ENCODE peak calls at places on chromosomes 11 and 22, in seven cellular contexts. One of them, this sample, is unnamed.

GRCh38 chr11:13098067-13098466 is 89.0 kb downstream of the RASSF10 start:
- DNase-seq in H1: no peak
- DNase-seq in K562: no peak
- DNase-seq in GM12878: no peak
- DNase-seq in SK-N-SH: no peak
- DNase-seq in HCT116: no peak
- DNase-seq in HepG2: peak
- DNase-seq in this sample: no peak

GRCh38 chr11:61861634-61862033 is 29.7 kb downstream of the FADS3 start:
- DNase-seq in H1: no peak
- DNase-seq in K562: no peak
- DNase-seq in GM12878: no peak
- DNase-seq in SK-N-SH: no peak
- DNase-seq in HCT116: no peak
- DNase-seq in HepG2: no peak
- DNase-seq in this sample: no peak

GRCh38 chr11:130156108-130157022 is 3.2 kb upstream of the ST14 start:
- DNase-seq in H1: no peak
- DNase-seq in K562: peak
- DNase-seq in GM12878: no peak
- DNase-seq in SK-N-SH: no peak
- DNase-seq in HCT116: no peak
- DNase-seq in HepG2: no peak
- DNase-seq in this sample: no peak

GRCh38 chr11:118618991-118619375 is 11.6 kb downstream of the PHLDB1 start:
- DNase-seq in H1: no peak
- DNase-seq in K562: no peak
- DNase-seq in GM12878: no peak
- DNase-seq in SK-N-SH: no peak
- DNase-seq in HCT116: no peak
- DNase-seq in HepG2: no peak
- DNase-seq in this sample: no peak

GRCh38 chr11:120054753-120055045 is 83.2 kb downstream of the TRIM29 start:
- DNase-seq in H1: no peak
- DNase-seq in K562: no peak
- DNase-seq in GM12878: no peak
- DNase-seq in SK-N-SH: no peak
- DNase-seq in HCT116: no peak
- DNase-seq in HepG2: no peak
- DNase-seq in this sample: no peak

GRCh38 chr11:35322321-35322979 is 96.9 kb downstream of the SLC1A2 start:
- DNase-seq in H1: no peak
- DNase-seq in K562: no peak
- DNase-seq in GM12878: no peak
- DNase-seq in SK-N-SH: no peak
- DNase-seq in HCT116: no peak
- DNase-seq in HepG2: no peak
- DNase-seq in this sample: no peak

GRCh38 chr11:62242021-62242420 is at the start of gene SCGB1D2:
- DNase-seq in H1: no peak
- DNase-seq in K562: no peak
- DNase-seq in GM12878: no peak
- DNase-seq in SK-N-SH: peak
- DNase-seq in HCT116: no peak
- DNase-seq in HepG2: peak
- DNase-seq in this sample: peak

GRCh38 chr22:48483764-48484528 is 1343.7 kb downstream of the BRD1 start:
- DNase-seq in H1: no peak
- DNase-seq in K562: no peak
- DNase-seq in GM12878: no peak
- DNase-seq in SK-N-SH: no peak
- DNase-seq in HCT116: no peak
- DNase-seq in HepG2: no peak
- DNase-seq in this sample: no peak

GRCh38 chr11:112213753-112214152 is 12.5 kb upstream of the PTS start:
- DNase-seq in H1: no peak
- DNase-seq in K562: no peak
- DNase-seq in GM12878: no peak
- DNase-seq in SK-N-SH: no peak
- DNase-seq in HCT116: no peak
- DNase-seq in HepG2: peak
- DNase-seq in this sample: no peak

GRCh38 chr22:30324008-30324730 is 2.6 kb downstream of the TBC1D10A start:
- DNase-seq in H1: no peak
- DNase-seq in K562: no peak
- DNase-seq in GM12878: no peak
- DNase-seq in SK-N-SH: no peak
- DNase-seq in HCT116: no peak
- DNase-seq in HepG2: no peak
- DNase-seq in this sample: no peak

GRCh38 chr11:80621871-80622270 is 1181.0 kb upstream of the TENM4 start:
- DNase-seq in H1: no peak
- DNase-seq in K562: no peak
- DNase-seq in GM12878: no peak
- DNase-seq in SK-N-SH: no peak
- DNase-seq in HCT116: no peak
- DNase-seq in HepG2: no peak
- DNase-seq in this sample: no peak

GRCh38 chr22:39147335-39148023 is 5.0 kb downstream of the CBX7 start:
- DNase-seq in H1: no peak
- DNase-seq in K562: no peak
- DNase-seq in GM12878: no peak
- DNase-seq in SK-N-SH: no peak
- DNase-seq in HCT116: no peak
- DNase-seq in HepG2: no peak
- DNase-seq in this sample: no peak

GRCh38 chr11:125514336-125515101 is 18.5 kb upstream of the FEZ1 start:
- DNase-seq in H1: no peak
- DNase-seq in K562: no peak
- DNase-seq in GM12878: peak
- DNase-seq in SK-N-SH: peak
- DNase-seq in HCT116: no peak
- DNase-seq in HepG2: no peak
- DNase-seq in this sample: no peak

GRCh38 chr11:91686700-91687099 is 537.9 kb upstream of the FAT3 start:
- DNase-seq in H1: no peak
- DNase-seq in K562: no peak
- DNase-seq in GM12878: no peak
- DNase-seq in SK-N-SH: no peak
- DNase-seq in HCT116: no peak
- DNase-seq in HepG2: no peak
- DNase-seq in this sample: no peak

GRCh38 chr11:59960502-59961381 is 3.1 kb upstream of the OOSP4A start:
- DNase-seq in H1: no peak
- DNase-seq in K562: peak
- DNase-seq in GM12878: no peak
- DNase-seq in SK-N-SH: peak
- DNase-seq in HCT116: no peak
- DNase-seq in HepG2: no peak
- DNase-seq in this sample: no peak

GRCh38 chr11:115126515-115127208 is 377.6 kb downstream of the CADM1 start:
- DNase-seq in H1: no peak
- DNase-seq in K562: no peak
- DNase-seq in GM12878: no peak
- DNase-seq in SK-N-SH: no peak
- DNase-seq in HCT116: no peak
- DNase-seq in HepG2: no peak
- DNase-seq in this sample: no peak
- TF ChIP-seq SIN3A in H1: no peak
- TF ChIP-seq SIN3A in K562: no peak
- TF ChIP-seq SIN3A in GM12878: no peak
- TF ChIP-seq SIN3A in SK-N-SH: no peak
- TF ChIP-seq SIN3A in HCT116: no peak
- TF ChIP-seq SIN3A in HepG2: no peak
- TF ChIP-seq SIN3A in this sample: no peak

GRCh38 chr11:69514771-69515170 is 33.3 kb downstream of the LINC01488 start:
- DNase-seq in H1: no peak
- DNase-seq in K562: no peak
- DNase-seq in GM12878: no peak
- DNase-seq in SK-N-SH: no peak
- DNase-seq in HCT116: no peak
- DNase-seq in HepG2: no peak
- DNase-seq in this sample: no peak

GRCh38 chr11:69515271-69516245 is 34.1 kb downstream of the LINC01488 start:
- DNase-seq in H1: no peak
- DNase-seq in K562: no peak
- DNase-seq in GM12878: no peak
- DNase-seq in SK-N-SH: no peak
- DNase-seq in HCT116: no peak
- DNase-seq in HepG2: no peak
- DNase-seq in this sample: no peak

GRCh38 chr11:69518081-69518950 is 36.9 kb downstream of the LINC01488 start:
- DNase-seq in H1: no peak
- DNase-seq in K562: no peak
- DNase-seq in GM12878: no peak
- DNase-seq in SK-N-SH: no peak
- DNase-seq in HCT116: no peak
- DNase-seq in HepG2: no peak
- DNase-seq in this sample: no peak

GRCh38 chr11:69513663-69514062 is 32.2 kb downstream of the LINC01488 start:
- DNase-seq in H1: no peak
- DNase-seq in K562: no peak
- DNase-seq in GM12878: no peak
- DNase-seq in SK-N-SH: no peak
- DNase-seq in HCT116: no peak
- DNase-seq in HepG2: no peak
- DNase-seq in this sample: no peak

DNA sequence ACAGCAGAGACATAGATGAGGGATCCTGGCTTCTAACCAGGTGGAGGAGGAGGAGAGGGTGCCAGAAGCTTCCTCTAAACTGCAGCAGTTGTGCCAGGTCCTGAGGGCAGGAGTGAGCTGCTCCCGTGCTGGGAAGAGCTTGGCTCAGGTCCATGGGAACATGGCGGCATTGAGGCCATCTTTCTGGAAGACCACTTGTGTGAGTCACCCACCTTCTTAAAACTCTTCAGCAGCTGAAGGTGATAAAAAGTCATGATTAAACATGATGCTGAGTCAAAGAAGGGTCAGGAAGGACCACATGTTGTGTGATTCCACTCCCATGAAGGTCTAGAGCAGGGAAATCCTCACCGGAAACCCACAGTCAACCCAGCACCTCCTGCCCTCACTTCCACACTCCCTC is 35.1 kb downstream of the LINC01488 start:
- DNase-seq in H1: no peak
- DNase-seq in K562: no peak
- DNase-seq in GM12878: no peak
- DNase-seq in SK-N-SH: no peak
- DNase-seq in HCT116: no peak
- DNase-seq in HepG2: no peak
- DNase-seq in this sample: no peak
- TF ChIP-seq SIN3A in H1: no peak
- TF ChIP-seq SIN3A in K562: no peak
- TF ChIP-seq SIN3A in GM12878: no peak
- TF ChIP-seq SIN3A in SK-N-SH: no peak
- TF ChIP-seq SIN3A in HCT116: no peak
- TF ChIP-seq SIN3A in HepG2: no peak
- TF ChIP-seq SIN3A in this sample: no peak

GRCh38 chr11:44339530-44339883 is 29.6 kb upstream of the ALX4 start:
- DNase-seq in H1: no peak
- DNase-seq in K562: no peak
- DNase-seq in GM12878: no peak
- DNase-seq in SK-N-SH: no peak
- DNase-seq in HCT116: no peak
- DNase-seq in HepG2: no peak
- DNase-seq in this sample: no peak

GRCh38 chr11:44340656-44341055 is 30.7 kb upstream of the ALX4 start:
- DNase-seq in H1: no peak
- DNase-seq in K562: no peak
- DNase-seq in GM12878: no peak
- DNase-seq in SK-N-SH: no peak
- DNase-seq in HCT116: no peak
- DNase-seq in HepG2: no peak
- DNase-seq in this sample: no peak

GRCh38 chr11:44335052-44335894 is 25.3 kb upstream of the ALX4 start:
- DNase-seq in H1: no peak
- DNase-seq in K562: no peak
- DNase-seq in GM12878: no peak
- DNase-seq in SK-N-SH: no peak
- DNase-seq in HCT116: no peak
- DNase-seq in HepG2: no peak
- DNase-seq in this sample: no peak

GRCh38 chr11:44338031-44338430 is 28.1 kb upstream of the ALX4 start:
- DNase-seq in H1: no peak
- DNase-seq in K562: peak
- DNase-seq in GM12878: no peak
- DNase-seq in SK-N-SH: no peak
- DNase-seq in HCT116: no peak
- DNase-seq in HepG2: no peak
- DNase-seq in this sample: no peak

GRCh38 chr11:44338721-44339529 is 29.0 kb upstream of the ALX4 start:
- DNase-seq in H1: no peak
- DNase-seq in K562: no peak
- DNase-seq in GM12878: no peak
- DNase-seq in SK-N-SH: no peak
- DNase-seq in HCT116: no peak
- DNase-seq in HepG2: no peak
- DNase-seq in this sample: no peak
- TF ChIP-seq SIN3A in H1: no peak
- TF ChIP-seq SIN3A in K562: no peak
- TF ChIP-seq SIN3A in GM12878: no peak
- TF ChIP-seq SIN3A in SK-N-SH: no peak
- TF ChIP-seq SIN3A in HCT116: no peak
- TF ChIP-seq SIN3A in HepG2: no peak
- TF ChIP-seq SIN3A in this sample: no peak

GRCh38 chr11:19903620-19904069 is 191.0 kb downstream of the NAV2 start:
- DNase-seq in H1: peak
- DNase-seq in K562: peak
- DNase-seq in GM12878: peak
- DNase-seq in SK-N-SH: peak
- DNase-seq in HCT116: peak
- DNase-seq in HepG2: peak
- DNase-seq in this sample: peak
- TF ChIP-seq SIN3A in H1: no peak
- TF ChIP-seq SIN3A in K562: no peak
- TF ChIP-seq SIN3A in GM12878: no peak
- TF ChIP-seq SIN3A in SK-N-SH: no peak
- TF ChIP-seq SIN3A in HCT116: no peak
- TF ChIP-seq SIN3A in HepG2: no peak
- TF ChIP-seq SIN3A in this sample: no peak

DNA sequence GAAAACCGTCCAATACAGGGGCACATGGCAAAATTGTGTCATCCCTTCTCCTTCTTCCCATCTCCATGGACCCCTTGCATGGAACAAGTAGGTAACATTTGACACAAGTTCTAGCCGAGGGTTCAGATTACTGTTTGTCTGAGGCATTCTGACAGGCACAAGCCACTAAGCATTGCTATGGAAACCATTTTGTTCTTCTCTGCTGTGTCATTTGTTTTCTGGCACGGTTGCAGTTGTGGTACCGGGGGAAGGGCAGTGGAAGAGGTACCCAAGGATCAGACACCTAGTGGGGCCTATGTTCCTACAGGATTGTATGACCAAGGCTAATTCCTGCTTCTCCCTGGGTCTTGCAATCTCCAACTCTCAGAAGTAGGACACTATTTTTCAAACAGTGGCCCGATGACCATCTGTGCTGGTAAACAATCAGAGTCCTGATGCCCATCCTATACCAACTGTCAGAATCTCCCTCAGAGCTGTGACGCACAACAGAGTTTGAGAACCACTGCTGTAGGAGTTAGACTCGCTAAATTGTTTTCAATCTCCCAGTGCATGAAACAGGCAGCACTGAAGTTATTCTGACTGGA is 69.3 kb downstream of the KCNC1 start:
- DNase-seq in H1: no peak
- DNase-seq in K562: no peak
- DNase-seq in GM12878: no peak
- DNase-seq in SK-N-SH: no peak
- DNase-seq in HCT116: no peak
- DNase-seq in HepG2: no peak
- DNase-seq in this sample: no peak
- TF ChIP-seq SIN3A in H1: no peak
- TF ChIP-seq SIN3A in K562: no peak
- TF ChIP-seq SIN3A in GM12878: no peak
- TF ChIP-seq SIN3A in SK-N-SH: no peak
- TF ChIP-seq SIN3A in HCT116: no peak
- TF ChIP-seq SIN3A in HepG2: no peak
- TF ChIP-seq SIN3A in this sample: no peak

This sample was measured in Panc1.